ENCODE peak calls at places on chromosomes 2 and 18, in seven cellular contexts. P, C, T, Q, B, O and H are unnamed samples.

GRCh38 chr2:178076130-178076529 is 3.6 kb upstream of the PDE11A start:
- DNase-seq in P (no peak), C (no peak), T (no peak), Q (no peak), B (no peak), O (no peak), H (no peak)

GRCh38 chr2:231393149-231394131 is 2.1 kb upstream of the B3GNT7 start:
- DNase-seq in P (no peak), C (peak; percentile 43), T (no peak), Q (no peak), B (peak; percentile 79), O (peak; percentile 85), H (peak; percentile 36)

GRCh38 chr2:45793998-45794720 is 142.7 kb downstream of the PRKCE start:
- DNase-seq in P (peak; percentile 19), C (no peak), T (no peak), Q (no peak), B (no peak), O (no peak), H (no peak)

GRCh38 chr2:119013640-119014039 is 71.6 kb downstream of the MARCO start:
- DNase-seq in P (no peak), C (peak; percentile 28), T (no peak), Q (no peak), B (peak; percentile 51), O (peak; percentile 23), H (no peak)

GRCh38 chr18:13726972-13727331 is 479 bp downstream of the RNMT start:
- DNase-seq in P (peak; percentile 85), C (peak; percentile 70), T (peak; percentile 56), Q (peak; percentile 23), B (no peak), O (no peak), H (peak; percentile 50)

GRCh38 chr2:26068602-26069298 is 34.9 kb downstream of the RAB10 start:
- DNase-seq in P (no peak), C (no peak), T (no peak), Q (no peak), B (no peak), O (peak; percentile 95), H (no peak)

GRCh38 chr2:237720962-237721361 is 77.6 kb upstream of the RBM44 start:
- DNase-seq in P (peak; percentile 20), C (no peak), T (no peak), Q (no peak), B (no peak), O (no peak), H (no peak)

GRCh38 chr2:14074691-14075090 is 557.8 kb upstream of the LRATD1 start:
- DNase-seq in P (no peak), C (no peak), T (no peak), Q (no peak), B (no peak), O (no peak), H (no peak)

GRCh38 chr2:43323810-43324588 is 97.6 kb upstream of the ZFP36L2 start:
- DNase-seq in P (peak; percentile 90), C (no peak), T (no peak), Q (no peak), B (no peak), O (no peak), H (no peak)

GRCh38 chr18:7000484-7001096 is 117.0 kb downstream of the LAMA1 start:
- DNase-seq in P (no peak), C (no peak), T (no peak), Q (no peak), B (no peak), O (peak; percentile 24), H (no peak)

GRCh38 chr2:233061591-233062446 is 1.7 kb downstream of the INPP5D start:
- DNase-seq in P (peak; percentile 80), C (no peak), T (no peak), Q (peak; percentile 23), B (peak; percentile 70), O (peak; percentile 77), H (no peak)

GRCh38 chr2:10305715-10306114 is 3.0 kb downstream of the HPCAL1 start:
- DNase-seq in P (no peak), C (no peak), T (peak; percentile 22), Q (no peak), B (no peak), O (peak; percentile 45), H (peak; percentile 63)

GRCh38 chr2:43391877-43392214 is 165.4 kb upstream of the ZFP36L2 start:
- DNase-seq in P (no peak), C (no peak), T (no peak), Q (no peak), B (no peak), O (no peak), H (no peak)

GRCh38 chr2:96754317-96754716 is 6.4 kb upstream of the CNNM4 start:
- DNase-seq in P (no peak), C (no peak), T (no peak), Q (no peak), B (no peak), O (no peak), H (no peak)

GRCh38 chr2:68908392-68908970 is 37.3 kb upstream of the BMP10 start:
- DNase-seq in P (peak; percentile 81), C (peak; percentile 73), T (no peak), Q (no peak), B (peak; percentile 83), O (peak; percentile 98), H (no peak)

GRCh38 chr2:241108271-241109209 is 6.5 kb upstream of the MTERF4 start:
- DNase-seq in P (peak; percentile 40), C (no peak), T (no peak), Q (no peak), B (no peak), O (no peak), H (no peak)

GRCh38 chr2:157334797-157335196 is 9.2 kb upstream of the ERMN start:
- DNase-seq in P (no peak), C (no peak), T (no peak), Q (no peak), B (no peak), O (no peak), H (no peak)

GRCh38 chr2:157333304-157334047 is 7.9 kb upstream of the ERMN start:
- DNase-seq in P (no peak), C (no peak), T (no peak), Q (no peak), B (no peak), O (no peak), H (no peak)

GRCh38 chr2:157334335-157334734 is 8.7 kb upstream of the ERMN start:
- DNase-seq in P (no peak), C (no peak), T (no peak), Q (no peak), B (no peak), O (no peak), H (no peak)

GRCh38 chr2:157338013-157338412 is 12.4 kb upstream of the ERMN start:
- DNase-seq in P (no peak), C (no peak), T (no peak), Q (no peak), B (no peak), O (no peak), H (no peak)

DNA sequence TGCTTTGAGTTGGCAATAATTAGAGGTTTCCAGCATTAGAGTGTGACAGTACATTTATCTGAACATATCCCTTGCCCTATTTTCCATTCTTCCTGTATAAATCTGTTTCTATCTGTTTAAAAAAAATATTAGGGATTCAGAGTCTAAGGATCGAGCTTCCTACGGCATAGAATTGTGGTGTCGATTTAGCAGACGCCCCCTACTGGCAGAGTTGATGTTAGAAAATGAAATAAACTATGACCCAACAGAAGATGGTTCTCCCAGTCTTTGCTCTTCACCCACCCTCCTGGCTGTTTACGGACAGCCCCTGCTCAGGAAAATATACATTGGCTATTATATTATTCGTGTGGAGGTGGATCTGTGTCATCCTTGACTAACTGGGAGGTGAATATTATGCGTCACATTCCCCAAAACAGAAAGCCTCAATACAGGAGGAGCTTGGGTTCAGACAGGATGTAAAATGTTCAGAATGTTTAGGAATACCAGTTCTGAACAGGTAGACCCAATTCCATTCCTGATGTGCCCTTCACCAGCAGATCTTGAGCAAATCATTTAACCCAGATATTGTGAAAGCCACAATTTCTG is 10.6 kb upstream of the ERMN start:
- DNase-seq in P (no peak), C (no peak), T (peak; percentile 55), Q (peak; percentile 54), B (no peak), O (peak; percentile 46), H (no peak)
- TF ChIP-seq CTCF in P (peak; percentile 63), C (peak; percentile 66), T (peak; percentile 90), Q (peak; percentile 79), B (peak; percentile 74), O (peak; percentile 86), H (peak; percentile 74)

GRCh38 chr2:140023291-140023690 is 1243.1 kb upstream of the NXPH2 start:
- DNase-seq in P (no peak), C (no peak), T (no peak), Q (no peak), B (no peak), O (peak; percentile 2), H (no peak)

DNA sequence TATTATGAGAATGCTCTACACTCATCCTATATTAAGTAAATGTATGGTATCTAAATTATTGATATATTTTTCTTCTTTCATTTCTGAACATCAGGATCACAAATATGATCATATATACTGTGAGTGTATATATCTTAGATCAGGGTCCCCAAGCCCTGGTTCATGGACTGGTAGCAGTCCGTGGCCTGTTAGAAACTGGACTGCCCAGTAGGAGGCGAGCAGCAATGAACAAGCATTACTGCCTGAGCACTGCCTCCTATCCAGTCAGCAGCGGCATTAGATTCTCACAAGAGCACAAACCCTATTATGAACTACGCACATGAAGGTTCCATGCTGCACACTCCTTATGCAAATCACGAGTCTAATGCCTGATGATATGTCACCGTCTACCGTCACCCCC is 1247.1 kb upstream of the NXPH2 start:
- DNase-seq in P (no peak), C (no peak), T (no peak), Q (no peak), B (no peak), O (peak; percentile 3), H (no peak)
- TF ChIP-seq CTCF in P (no peak), C (no peak), T (no peak), Q (no peak), B (no peak), O (no peak), H (no peak)

DNA sequence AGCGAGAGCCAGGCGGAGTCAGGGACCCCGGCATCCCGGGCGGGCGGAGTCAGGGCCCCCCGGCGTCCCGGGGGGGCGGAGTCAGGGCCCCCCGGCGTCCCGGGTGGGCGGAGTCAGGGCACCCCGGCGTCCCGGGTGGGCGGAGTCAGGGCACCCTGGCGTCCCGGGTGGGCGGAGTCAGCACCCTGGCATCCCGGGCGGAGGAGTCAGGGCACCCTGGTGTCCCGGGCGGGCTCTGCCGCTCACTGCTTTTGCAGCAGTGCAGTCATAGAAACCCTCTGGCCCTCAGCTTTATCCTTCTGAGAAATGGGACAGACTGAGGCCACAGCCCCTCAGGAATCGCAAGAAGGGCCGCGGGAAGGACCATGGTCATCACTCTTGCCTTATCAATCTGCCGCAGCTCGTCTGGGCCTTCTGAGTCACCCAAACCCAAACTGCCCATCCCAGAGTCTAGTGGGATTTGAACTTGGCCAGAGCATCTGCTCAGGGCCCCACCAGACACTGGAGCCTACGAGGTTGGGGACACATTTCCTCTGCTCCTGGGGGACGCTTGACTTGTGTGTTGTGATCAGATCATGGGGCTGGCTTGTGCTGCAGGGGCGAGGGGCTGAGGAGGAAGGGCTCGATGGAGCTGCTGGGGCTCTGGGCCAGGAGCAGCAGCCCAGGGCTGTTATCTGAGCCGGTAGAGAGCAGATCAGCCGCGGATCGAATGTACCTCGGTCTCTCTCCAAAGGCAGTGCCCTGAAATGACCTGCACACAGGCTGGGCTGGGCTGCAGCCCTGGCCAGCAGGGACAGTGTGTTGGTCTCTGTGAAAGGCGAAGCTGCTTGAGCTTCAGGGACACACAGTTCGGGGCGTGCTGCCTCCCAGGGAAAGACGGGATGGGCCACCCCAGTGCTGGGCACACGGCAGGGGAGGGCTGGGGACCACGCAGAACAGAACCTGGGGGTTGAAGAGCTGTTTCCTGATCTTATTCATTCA is 290.1 kb upstream of the HDAC4 start:
- DNase-seq in P (no peak), C (peak; percentile 57), T (no peak), Q (no peak), B (no peak), O (no peak), H (no peak)
- TF ChIP-seq CTCF in P (no peak), C (no peak), T (no peak), Q (no peak), B (no peak), O (no peak), H (no peak)

GRCh38 chr18:58580623-58581022 is 48.3 kb downstream of the ALPK2 start:
- DNase-seq in P (no peak), C (no peak), T (no peak), Q (no peak), B (no peak), O (no peak), H (no peak)
- TF ChIP-seq CTCF in P (no peak), C (no peak), T (no peak), Q (no peak), B (no peak), O (no peak), H (no peak)